ENCODE peak calls at places on chromosomes 7 and 10, in five cellular contexts. Q is AG04450; V is SJSA1; R is effector CD4-positive, alpha-beta T cell; A is heart left ventricle. U is an unnamed sample.

GRCh38 chr10:123478112-123478511 is 188.0 kb upstream of the GPR26 start:
- DNase-seq in R (no peak), V (no peak), Q (no peak), A (no peak), U (no peak)

GRCh38 chr7:134480730-134481129 is 21.8 kb upstream of the AKR1B1 start:
- DNase-seq in A (no peak), Q (no peak), V (peak), R (no peak), U (peak)

GRCh38 chr7:22629056-22629455 is 97.9 kb upstream of the IL6 start:
- DNase-seq in A (no peak), Q (no peak), R (no peak), V (no peak), U (no peak)

GRCh38 chr7:98733036-98733435 is 116.0 kb downstream of the NPTX2 start:
- DNase-seq in R (no peak), Q (no peak), A (no peak), V (peak), U (peak)

GRCh38 chr10:126661841-126662520 is 8.5 kb downstream of the C10orf90 start:
- DNase-seq in Q (no peak), V (no peak), R (no peak), A (no peak), U (no peak)

GRCh38 chr7:34849163-34849960 is 187.9 kb downstream of the DPY19L1 start:
- DNase-seq in R (no peak), Q (no peak), V (no peak), A (no peak), U (no peak)

GRCh38 chr7:148481965-148482626 is 108.5 kb upstream of the C7orf33 start:
- DNase-seq in R (no peak), A (no peak), Q (no peak), V (no peak), U (no peak)

GRCh38 chr10:106082865-106083264 is 1081.6 kb downstream of the SORCS1 start:
- DNase-seq in R (no peak), A (no peak), Q (no peak), V (no peak), U (no peak)

GRCh38 chr10:122154733-122155366 is 116.2 kb upstream of the BTBD16 start:
- DNase-seq in R (no peak), V (no peak), Q (peak), A (peak), U (no peak)

GRCh38 chr10:32501906-32502305 is 56.0 kb downstream of the CCDC7 start:
- DNase-seq in R (no peak), A (no peak), Q (no peak), V (no peak), U (no peak)

GRCh38 chr7:121019018-121019417 is 30.5 kb downstream of the CPED1 start:
- DNase-seq in V (no peak), A (no peak), Q (no peak), R (no peak), U (no peak)

GRCh38 chr7:44282601-44283171 is 42.7 kb downstream of the CAMK2B start:
- DNase-seq in Q (no peak), A (peak), V (peak), R (no peak), U (no peak)

GRCh38 chr7:51213618-51214017 is 103.0 kb downstream of the COBL start:
- DNase-seq in R (no peak), Q (no peak), V (no peak), A (no peak), U (no peak)

GRCh38 chr10:12056758-12057157 is 12.0 kb upstream of the DHTKD1 start:
- DNase-seq in V (no peak), Q (no peak), R (no peak), A (no peak), U (no peak)

U was measured in Kasumi-1.